ENCODE peak calls at places on chromosomes 12 and 14, in seven cellular contexts. H is mucosa of descending colon, Q is cardiac muscle cell, E is left cardiac atrium, M is hepatocyte, P is NCI-H2081, X is NT2/D1. W is an unnamed sample.

GRCh38 chr12:69595689-69596088 is 10.4 kb downstream of the CCT2 start:
- DNase-seq in H (no peak), Q (no peak), E (no peak), M (no peak), P (no peak), X (no peak), W (no peak)

GRCh38 chr14:101963611-101964296 is 619 bp upstream of the DYNC1H1 start:
- DNase-seq in H (no peak), Q (no peak), E (no peak), M (no peak), P (no peak), X (no peak), W (no peak)

GRCh38 chr14:71166434-71166833 is 259.2 kb downstream of the PCNX1 start:
- DNase-seq in H (peak), Q (peak), E (no peak), M (peak), P (no peak), X (peak), W (no peak)

GRCh38 chr12:76399040-76399439 is 50.8 kb upstream of the BBS10 start:
- DNase-seq in H (no peak), Q (no peak), E (no peak), M (no peak), P (no peak), X (no peak), W (no peak)

GRCh38 chr14:68627050-68627867 is 165.6 kb downstream of the ZFP36L1 start:
- DNase-seq in H (no peak), Q (no peak), E (no peak), M (no peak), P (no peak), X (no peak), W (peak)

GRCh38 chr14:78758333-78758732 is 588.2 kb downstream of the NRXN3 start:
- DNase-seq in H (peak), Q (peak), E (no peak), M (peak), P (peak), X (peak), W (no peak)

GRCh38 chr12:63944586-63945228 is 100.2 kb downstream of the SRGAP1 start:
- DNase-seq in H (no peak), Q (no peak), E (no peak), M (no peak), P (peak), X (no peak), W (no peak)

GRCh38 chr14:87748558-87748957 is 244.4 kb downstream of the GALC start:
- DNase-seq in H (no peak), Q (no peak), E (no peak), M (no peak), P (no peak), X (no peak), W (no peak)

GRCh38 chr14:21846227-21846885 is 172.7 kb upstream of the OR4E1 start:
- DNase-seq in H (peak), Q (peak), E (no peak), M (peak), P (no peak), X (peak), W (peak)

GRCh38 chr12:57832966-57833365 is 13.6 kb downstream of the CTDSP2 start:
- DNase-seq in H (no peak), Q (no peak), E (no peak), M (no peak), P (no peak), X (no peak), W (no peak)

GRCh38 chr12:14928946-14929345 is 9.4 kb downstream of the ERP27 start:
- DNase-seq in H (peak), Q (peak), E (no peak), M (peak), P (no peak), X (no peak), W (peak)

GRCh38 chr12:108332791-108333382 is 6.2 kb downstream of the CMKLR1 start:
- DNase-seq in H (peak), Q (peak), E (peak), M (no peak), P (no peak), X (no peak), W (peak)

GRCh38 chr12:47249719-47250506 is 170.2 kb upstream of the AMIGO2 start:
- DNase-seq in H (no peak), Q (peak), E (peak), M (no peak), P (no peak), X (no peak), W (no peak)

GRCh38 chr12:55019784-55020183 is at the start of gene NEUROD4:
- DNase-seq in H (peak), Q (peak), E (peak), M (peak), P (no peak), X (peak), W (peak)

GRCh38 chr14:93818857-93819256 is 30.6 kb upstream of the PRIMA1 start:
- DNase-seq in H (no peak), Q (no peak), E (no peak), M (no peak), P (no peak), X (no peak), W (no peak)

GRCh38 chr12:123076604-123077297 is 74.1 kb downstream of the PITPNM2 start:
- DNase-seq in H (no peak), Q (no peak), E (no peak), M (no peak), P (no peak), X (no peak), W (no peak)

GRCh38 chr14:50955373-50956043 is 11.2 kb upstream of the PYGL start:
- DNase-seq in H (peak), Q (peak), E (peak), M (peak), P (peak), X (peak), W (no peak)

GRCh38 chr12:65821336-65821735 is 2.9 kb upstream of the HMGA2 start:
- DNase-seq in H (no peak), Q (no peak), E (no peak), M (no peak), P (no peak), X (no peak), W (no peak)

GRCh38 chr12:50764861-50765324 is 992 bp downstream of the ATF1 start:
- DNase-seq in H (peak), Q (peak), E (no peak), M (peak), P (no peak), X (no peak), W (peak)

GRCh38 chr14:99081156-99081765 is 190.7 kb downstream of the BCL11B start:
- DNase-seq in H (no peak), Q (no peak), E (no peak), M (no peak), P (no peak), X (no peak), W (no peak)

W was measured in body of pancreas.